ENCODE peak calls at places on chromosome 2, in five cellular contexts. One of them, this sample, is unnamed. For H3K36me3 and H3K27me3, the result is how much of the 10 kb centered on the place peaks cover.

GRCh38 chr2:46570396-46570795 is 91.0 kb downstream of the TMEM247 start:
- DNase-seq in sigmoid colon: no peak
- DNase-seq in neural progenitor cell: no peak
- DNase-seq in ascending aorta: no peak
- DNase-seq in stomach: no peak
- DNase-seq in this sample: no peak

GRCh38 chr2:163602196-163602595 is 133.6 kb downstream of the FIGN start:
- DNase-seq in neural progenitor cell: peak
- DNase-seq in sigmoid colon: no peak
- DNase-seq in ascending aorta: no peak
- DNase-seq in stomach: no peak
- DNase-seq in this sample: no peak

GRCh38 chr2:207474871-207475485 is 54.8 kb upstream of the CREB1 start:
- DNase-seq in sigmoid colon: no peak
- DNase-seq in ascending aorta: no peak
- DNase-seq in stomach: no peak
- DNase-seq in neural progenitor cell: peak
- DNase-seq in this sample: no peak

GRCh38 chr2:9975328-9975727 is 23.8 kb downstream of the GRHL1 start:
- DNase-seq in ascending aorta: no peak
- DNase-seq in stomach: peak
- DNase-seq in neural progenitor cell: no peak
- DNase-seq in sigmoid colon: no peak
- DNase-seq in this sample: no peak

GRCh38 chr2:68103026-68103425 is 40.2 kb upstream of the C1D start:
- DNase-seq in stomach: no peak
- DNase-seq in ascending aorta: no peak
- DNase-seq in sigmoid colon: no peak
- DNase-seq in neural progenitor cell: no peak
- DNase-seq in this sample: no peak

GRCh38 chr2:130851624-130852382 is 15.1 kb downstream of the ARHGEF4 start:
- DNase-seq in ascending aorta: no peak
- DNase-seq in stomach: no peak
- DNase-seq in neural progenitor cell: no peak
- DNase-seq in sigmoid colon: peak
- DNase-seq in this sample: no peak

GRCh38 chr2:15844099-15844801 is 96.1 kb upstream of the MYCN start:
- DNase-seq in sigmoid colon: no peak
- DNase-seq in neural progenitor cell: no peak
- DNase-seq in ascending aorta: no peak
- DNase-seq in stomach: no peak
- DNase-seq in this sample: peak

GRCh38 chr2:212289301-212289700 is 249.3 kb downstream of the ERBB4 start:
- DNase-seq in sigmoid colon: no peak
- DNase-seq in ascending aorta: no peak
- DNase-seq in neural progenitor cell: no peak
- DNase-seq in stomach: no peak
- DNase-seq in this sample: no peak

GRCh38 chr2:213172641-213173040 is 21.2 kb upstream of the IKZF2 start:
- DNase-seq in sigmoid colon: no peak
- DNase-seq in ascending aorta: no peak
- DNase-seq in stomach: no peak
- DNase-seq in neural progenitor cell: no peak
- DNase-seq in this sample: no peak

GRCh38 chr2:52220393-52220792 is 1188.5 kb upstream of the NRXN1 start:
- DNase-seq in sigmoid colon: no peak
- DNase-seq in ascending aorta: no peak
- DNase-seq in neural progenitor cell: no peak
- DNase-seq in stomach: peak
- DNase-seq in this sample: no peak

GRCh38 chr2:173221937-173222594 is 132.6 kb upstream of the CDCA7 start:
- DNase-seq in sigmoid colon: no peak
- DNase-seq in neural progenitor cell: no peak
- DNase-seq in ascending aorta: no peak
- DNase-seq in stomach: no peak
- DNase-seq in this sample: no peak

GRCh38 chr2:234406085-234406484 is 90.8 kb downstream of the ARL4C start:
- DNase-seq in neural progenitor cell: no peak
- DNase-seq in stomach: no peak
- DNase-seq in sigmoid colon: no peak
- DNase-seq in ascending aorta: no peak
- DNase-seq in this sample: no peak

GRCh38 chr2:152223997-152224396 is 48.4 kb upstream of the STAM2 start:
- DNase-seq in neural progenitor cell: no peak
- DNase-seq in stomach: no peak
- DNase-seq in ascending aorta: no peak
- DNase-seq in sigmoid colon: no peak
- DNase-seq in this sample: no peak

GRCh38 chr2:42944744-42945415 is 152.5 kb upstream of the HAAO start:
- DNase-seq in sigmoid colon: no peak
- DNase-seq in ascending aorta: no peak
- DNase-seq in neural progenitor cell: peak
- DNase-seq in stomach: no peak
- DNase-seq in this sample: peak

GRCh38 chr2:100818606-100819364 is 1.2 kb upstream of the NPAS2 start:
- DNase-seq in ascending aorta: peak
- DNase-seq in stomach: peak
- DNase-seq in sigmoid colon: peak
- DNase-seq in neural progenitor cell: peak
- DNase-seq in this sample: peak

GRCh38 chr2:100216015-100216414 is 73.6 kb upstream of the AFF3 start:
- DNase-seq in sigmoid colon: no peak
- DNase-seq in ascending aorta: no peak
- DNase-seq in neural progenitor cell: no peak
- DNase-seq in stomach: no peak
- DNase-seq in this sample: no peak

GRCh38 chr2:176001281-176001902 is 675 bp downstream of the LNPK start:
- DNase-seq in neural progenitor cell: peak
- DNase-seq in ascending aorta: no peak
- DNase-seq in stomach: peak
- DNase-seq in sigmoid colon: peak
- DNase-seq in this sample: peak

GRCh38 chr2:135916232-135916631 is 40.0 kb upstream of the MCM6 start:
- DNase-seq in neural progenitor cell: peak
- DNase-seq in stomach: no peak
- DNase-seq in ascending aorta: no peak
- DNase-seq in sigmoid colon: no peak
- DNase-seq in this sample: no peak

GRCh38 chr2:134142903-134143302 is 111.0 kb upstream of the MGAT5 start:
- DNase-seq in stomach: no peak
- DNase-seq in sigmoid colon: no peak
- DNase-seq in ascending aorta: no peak
- DNase-seq in neural progenitor cell: no peak
- DNase-seq in this sample: no peak

GRCh38 chr2:147569426-147569825 is 275.4 kb upstream of the ACVR2A start:
- DNase-seq in sigmoid colon: no peak
- DNase-seq in ascending aorta: no peak
- DNase-seq in neural progenitor cell: no peak
- DNase-seq in stomach: no peak
- DNase-seq in this sample: no peak

GRCh38 chr2:233271693-233272092 is 20.2 kb downstream of the ATG16L1 start:
- DNase-seq in stomach: no peak
- DNase-seq in neural progenitor cell: no peak
- DNase-seq in ascending aorta: no peak
- DNase-seq in sigmoid colon: no peak
- DNase-seq in this sample: no peak

GRCh38 chr2:233267516-233268245 is 16.2 kb downstream of the ATG16L1 start:
- DNase-seq in stomach: peak
- DNase-seq in sigmoid colon: no peak
- DNase-seq in ascending aorta: peak
- DNase-seq in neural progenitor cell: no peak
- DNase-seq in this sample: no peak

GRCh38 chr2:233273120-233273519 is 21.6 kb downstream of the ATG16L1 start:
- DNase-seq in stomach: no peak
- DNase-seq in ascending aorta: no peak
- DNase-seq in neural progenitor cell: no peak
- DNase-seq in sigmoid colon: no peak
- DNase-seq in this sample: no peak

GRCh38 chr2:233270366-233270765 is 18.9 kb downstream of the ATG16L1 start:
- DNase-seq in stomach: no peak
- DNase-seq in ascending aorta: no peak
- DNase-seq in sigmoid colon: no peak
- DNase-seq in neural progenitor cell: no peak
- DNase-seq in this sample: no peak

GRCh38 chr2:233270951-233271350 is 19.5 kb downstream of the ATG16L1 start:
- DNase-seq in stomach: no peak
- DNase-seq in sigmoid colon: no peak
- DNase-seq in ascending aorta: no peak
- DNase-seq in neural progenitor cell: no peak
- DNase-seq in this sample: no peak
- H3K36me3 ChIP-seq in stomach: half or more
- H3K36me3 ChIP-seq in sigmoid colon: half or more
- H3K36me3 ChIP-seq in ascending aorta: half or more
- H3K36me3 ChIP-seq in neural progenitor cell: under half
- H3K36me3 ChIP-seq in this sample: under half

GRCh38 chr2:128425731-128426620 is 107.3 kb upstream of the HS6ST1 start:
- DNase-seq in stomach: no peak
- DNase-seq in neural progenitor cell: no peak
- DNase-seq in sigmoid colon: peak
- DNase-seq in ascending aorta: no peak
- DNase-seq in this sample: no peak
- H3K4me3 ChIP-seq in stomach: no peak
- H3K4me3 ChIP-seq in neural progenitor cell: no peak
- H3K4me3 ChIP-seq in sigmoid colon: no peak
- H3K4me3 ChIP-seq in ascending aorta: no peak
- H3K4me3 ChIP-seq in this sample: no peak

GRCh38 chr2:11680901-11681721 is 11.1 kb upstream of the NTSR2 start:
- DNase-seq in stomach: peak
- DNase-seq in sigmoid colon: peak
- DNase-seq in neural progenitor cell: no peak
- DNase-seq in ascending aorta: no peak
- DNase-seq in this sample: no peak
- H3K27me3 ChIP-seq in stomach: under half
- H3K27me3 ChIP-seq in sigmoid colon: under half
- H3K27me3 ChIP-seq in neural progenitor cell: under half
- H3K27me3 ChIP-seq in ascending aorta: under half
- H3K27me3 ChIP-seq in this sample: under half

DNA sequence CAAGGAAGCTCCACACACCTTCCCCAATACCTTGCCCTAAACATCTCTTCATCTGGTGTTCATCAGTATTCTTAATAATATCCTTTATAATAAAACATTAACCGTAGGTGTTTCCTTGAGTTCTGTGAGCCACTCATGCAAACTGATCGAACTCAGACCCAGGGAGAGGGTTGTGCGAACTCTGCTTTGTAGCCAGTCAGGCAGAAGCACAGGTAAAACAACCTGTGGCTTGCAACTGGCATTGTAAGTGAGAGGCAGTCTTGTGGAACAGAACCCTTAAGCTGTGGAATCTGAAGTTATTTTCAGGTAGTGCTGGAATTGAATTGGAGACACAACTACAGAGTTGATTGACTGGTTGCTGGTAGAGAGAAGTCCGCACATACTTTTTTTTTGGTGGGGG is 4.7 kb downstream of the BUB1 start:
- DNase-seq in neural progenitor cell: no peak
- DNase-seq in stomach: no peak
- DNase-seq in sigmoid colon: no peak
- DNase-seq in ascending aorta: no peak
- DNase-seq in this sample: no peak
- H3K36me3 ChIP-seq in neural progenitor cell: under half
- H3K36me3 ChIP-seq in stomach: under half
- H3K36me3 ChIP-seq in sigmoid colon: under half
- H3K36me3 ChIP-seq in ascending aorta: under half
- H3K36me3 ChIP-seq in this sample: under half

GRCh38 chr2:39434233-39434897 is 2.7 kb downstream of the MAP4K3 start:
- DNase-seq in sigmoid colon: no peak
- DNase-seq in ascending aorta: no peak
- DNase-seq in stomach: no peak
- DNase-seq in neural progenitor cell: no peak
- DNase-seq in this sample: no peak
- H3K4me3 ChIP-seq in sigmoid colon: peak
- H3K4me3 ChIP-seq in ascending aorta: peak
- H3K4me3 ChIP-seq in stomach: peak
- H3K4me3 ChIP-seq in neural progenitor cell: peak
- H3K4me3 ChIP-seq in this sample: no peak

DNA sequence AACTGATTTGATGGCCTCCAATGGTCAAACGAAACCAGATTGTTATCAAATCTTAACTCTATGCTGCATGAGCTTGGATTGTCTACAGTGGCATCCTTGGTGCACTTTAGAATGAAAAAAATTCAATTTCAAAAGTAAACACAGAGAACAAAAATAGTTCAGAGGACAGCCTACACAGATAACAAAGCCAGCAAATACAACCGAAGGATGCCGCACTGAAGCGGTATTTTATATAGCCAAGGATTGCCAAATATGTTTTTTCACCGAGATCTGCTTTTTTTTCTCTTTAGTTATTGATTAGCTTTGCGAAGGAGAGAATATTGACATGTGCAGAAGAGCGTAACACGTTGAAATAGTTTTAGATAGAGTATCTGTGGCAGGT is 72.0 kb downstream of the SLC4A3 start:
- DNase-seq in ascending aorta: no peak
- DNase-seq in stomach: no peak
- DNase-seq in neural progenitor cell: no peak
- DNase-seq in sigmoid colon: no peak
- DNase-seq in this sample: no peak
- H3K27me3 ChIP-seq in ascending aorta: under half
- H3K27me3 ChIP-seq in stomach: under half
- H3K27me3 ChIP-seq in neural progenitor cell: under half
- H3K27me3 ChIP-seq in sigmoid colon: under half
- H3K27me3 ChIP-seq in this sample: under half

DNA sequence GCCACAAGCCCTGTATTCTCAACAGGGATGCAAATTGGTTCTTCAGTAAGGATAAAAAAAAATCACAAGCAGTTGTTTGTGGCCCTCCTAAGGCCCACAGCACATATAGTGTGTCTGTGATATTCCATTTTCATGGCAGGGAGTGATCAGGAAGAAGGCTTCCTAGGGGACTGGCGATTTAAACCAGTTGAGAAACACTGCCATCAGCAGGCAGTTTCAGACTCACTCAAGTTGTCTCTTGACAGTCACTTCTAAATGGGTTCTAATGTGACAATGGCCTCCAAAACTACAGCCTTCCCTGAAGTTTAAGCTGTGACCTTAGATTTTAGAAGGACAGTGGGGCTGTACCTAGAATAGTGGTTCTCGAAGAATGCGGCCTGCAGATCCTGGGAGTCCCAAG is 6.0 kb downstream of the CIAO1 start:
- DNase-seq in sigmoid colon: no peak
- DNase-seq in stomach: no peak
- DNase-seq in ascending aorta: no peak
- DNase-seq in neural progenitor cell: no peak
- DNase-seq in this sample: no peak
- H3K36me3 ChIP-seq in sigmoid colon: half or more
- H3K36me3 ChIP-seq in stomach: half or more
- H3K36me3 ChIP-seq in ascending aorta: half or more
- H3K36me3 ChIP-seq in neural progenitor cell: under half
- H3K36me3 ChIP-seq in this sample: under half